ENCODE peak calls at places on chromosomes 4 and X, in four cellular contexts. M is astrocyte of the cerebellum, H is PC-9, U is fibroblast of pulmonary artery. C is an unnamed sample.
A peak's percentile ranks its signal among the peaks of the same experiment; 100 is the strongest.

GRCh38 chrX:145609951-145610511 is 207.6 kb upstream of the SLITRK2 start:
- DNase-seq in U (no peak), M (peak; percentile 43), H (peak; percentile 41), C (no peak)

GRCh38 chr4:93827272-93827947 is 1.1 kb upstream of the ATOH1 start:
- DNase-seq in M (no peak), H (no peak), U (no peak), C (no peak)

GRCh38 chrX:68146054-68146453 is 287.2 kb downstream of the OPHN1 start:
- DNase-seq in M (peak; percentile 11), U (peak; percentile 67), H (no peak), C (peak; percentile 25)

GRCh38 chr4:185304944-185305690 is 90.6 kb downstream of the LRP2BP start:
- DNase-seq in U (peak; percentile 26), M (no peak), H (no peak), C (peak; percentile 43)

GRCh38 chr4:128573781-128574508 is 235.6 kb upstream of the JADE1 start:
- DNase-seq in U (peak; percentile 83), M (peak; percentile 41), H (no peak), C (peak; percentile 62)

GRCh38 chr4:102759835-102760644 is 728 bp downstream of the MANBA start:
- DNase-seq in H (no peak), M (peak; percentile 18), U (peak; percentile 68), C (peak; percentile 13)

GRCh38 chr4:243407-243806 is 61.9 kb downstream of the ZNF732 start:
- DNase-seq in M (no peak), U (no peak), H (no peak), C (no peak)

GRCh38 chr4:152590179-152591031 is 54.5 kb upstream of the FBXW7 start:
- DNase-seq in U (peak; percentile 97), M (peak; percentile 90), H (peak; percentile 76), C (peak; percentile 98)

GRCh38 chr4:82372874-82373815 is 646 bp downstream of the HNRNPD start:
- DNase-seq in H (peak; percentile 69), U (peak; percentile 66), M (peak; percentile 29), C (no peak)

GRCh38 chr4:108700358-108700757 is 50.0 kb downstream of the OSTC start:
- DNase-seq in U (peak; percentile 75), M (peak; percentile 67), H (no peak), C (no peak)

GRCh38 chr4:74474345-74475099 is 29.6 kb downstream of the AREG start:
- DNase-seq in M (no peak), H (no peak), U (peak; percentile 48), C (peak; percentile 12)

GRCh38 chrX:101287402-101287801 is 3.7 kb downstream of the TAF7L start:
- DNase-seq in U (peak; percentile 66), H (no peak), M (peak; percentile 22), C (no peak)

GRCh38 chrX:36983831-36984230 is 24.3 kb upstream of the FAM47C start:
- DNase-seq in U (no peak), H (no peak), M (no peak), C (no peak)

DNA sequence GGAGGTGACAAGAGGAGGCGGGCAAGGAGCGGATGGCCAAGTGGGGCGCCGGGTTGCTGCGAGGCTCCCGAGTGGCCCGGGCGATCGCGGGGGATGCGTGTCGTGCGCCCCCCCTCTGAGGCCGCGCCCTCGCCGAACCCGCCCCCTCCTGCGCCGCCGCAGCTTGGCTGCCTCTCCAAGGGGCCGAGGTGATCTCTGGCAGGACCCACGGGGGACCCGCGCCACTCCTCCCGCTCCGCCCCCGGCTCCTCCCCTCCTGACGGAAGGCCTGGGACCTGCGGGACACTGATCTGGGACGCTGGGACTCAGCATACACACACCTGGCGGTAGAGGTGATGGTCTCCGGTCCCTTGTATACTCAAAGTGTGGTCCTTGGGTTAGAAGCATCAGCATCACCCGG is 21.9 kb upstream of the FAM47C start:
- DNase-seq in U (no peak), M (no peak), H (no peak), C (no peak)
- H3K4me3 ChIP-seq in U (no peak overlapping the region), M (peak overlapping the region; percentile 39), H (no peak overlapping the region), C (peak overlapping the region; percentile 35)

GRCh38 chr4:3247399-3248177 is 1.4 kb upstream of the MSANTD1 start:
- DNase-seq in U (no peak), M (no peak), H (no peak), C (no peak)

GRCh38 chr4:3245676-3246075 is 3.3 kb upstream of the MSANTD1 start:
- DNase-seq in U (no peak), M (no peak), H (no peak), C (no peak)

GRCh38 chr4:3248178-3248480 is 830 bp upstream of the MSANTD1 start:
- DNase-seq in H (no peak), U (no peak), M (no peak), C (no peak)

GRCh38 chr4:3244747-3245146 is 4.2 kb upstream of the MSANTD1 start:
- DNase-seq in U (no peak), H (no peak), M (no peak), C (no peak)

GRCh38 chr4:3246458-3247398 is 2.2 kb upstream of the MSANTD1 start:
- DNase-seq in M (no peak), U (no peak), H (no peak), C (no peak)
- TF ChIP-seq CTCF in M (no peak), U (no peak), H (no peak), C (peak; percentile 18)

GRCh38 chrX:50751091-50751490 is 62.9 kb downstream of the SHROOM4 start:
- DNase-seq in M (no peak), H (no peak), U (no peak), C (no peak)

DNA sequence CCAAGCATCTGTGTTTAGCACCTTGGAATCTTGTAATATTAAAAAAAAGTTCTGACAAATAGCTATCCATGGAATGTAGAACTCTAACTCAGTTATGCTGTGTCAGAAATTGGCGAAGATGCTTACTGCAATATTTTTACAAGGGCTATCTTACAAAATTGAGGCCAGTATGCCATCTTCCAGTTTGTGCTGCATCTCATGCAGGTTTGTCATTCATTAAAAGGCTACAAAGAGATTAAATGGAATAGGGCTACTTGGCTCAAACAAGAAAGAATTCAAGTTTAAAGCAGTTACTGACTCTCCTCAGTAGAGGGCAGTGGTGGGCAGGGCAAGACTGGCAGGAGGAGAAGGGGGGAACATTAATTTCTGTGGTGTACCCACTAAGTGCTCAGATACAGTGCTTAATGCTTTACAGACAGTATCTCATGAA is 66.5 kb downstream of the SHROOM4 start:
- DNase-seq in H (no peak), U (no peak), M (no peak), C (no peak)
- H3K4me3 ChIP-seq in H (no peak overlapping the region), U (no peak overlapping the region), M (no peak overlapping the region), C (no peak overlapping the region)

DNA sequence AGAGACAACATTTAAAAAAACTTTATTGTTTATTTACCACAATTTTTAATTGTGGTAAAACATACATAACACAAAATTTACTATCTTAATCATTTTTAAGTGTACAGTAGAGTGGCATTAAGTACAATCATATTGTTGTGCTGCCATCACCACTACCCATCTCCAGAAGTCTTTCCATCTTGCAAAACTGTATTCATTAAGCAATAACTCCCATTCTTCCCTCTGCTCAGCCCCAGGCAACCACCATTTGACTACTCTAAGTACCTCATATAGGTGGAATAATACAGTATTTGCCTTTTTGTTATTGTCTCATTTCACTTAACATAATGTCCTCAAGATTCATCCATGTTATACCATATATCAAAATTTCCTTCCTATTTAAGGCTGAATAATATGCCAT is 12.8 kb upstream of the FAM47E start:
- DNase-seq in M (no peak), U (no peak), H (no peak), C (no peak)
- TF ChIP-seq CTCF in M (no peak), U (no peak), H (no peak), C (no peak)

GRCh38 chr4:168787801-168788200 is 222.3 kb downstream of the CBR4 start:
- DNase-seq in U (no peak), M (peak; percentile 94), H (no peak), C (no peak)
- H3K4me3 ChIP-seq in U (no peak overlapping the region), M (no peak overlapping the region), H (no peak overlapping the region), C (no peak overlapping the region)

DNA sequence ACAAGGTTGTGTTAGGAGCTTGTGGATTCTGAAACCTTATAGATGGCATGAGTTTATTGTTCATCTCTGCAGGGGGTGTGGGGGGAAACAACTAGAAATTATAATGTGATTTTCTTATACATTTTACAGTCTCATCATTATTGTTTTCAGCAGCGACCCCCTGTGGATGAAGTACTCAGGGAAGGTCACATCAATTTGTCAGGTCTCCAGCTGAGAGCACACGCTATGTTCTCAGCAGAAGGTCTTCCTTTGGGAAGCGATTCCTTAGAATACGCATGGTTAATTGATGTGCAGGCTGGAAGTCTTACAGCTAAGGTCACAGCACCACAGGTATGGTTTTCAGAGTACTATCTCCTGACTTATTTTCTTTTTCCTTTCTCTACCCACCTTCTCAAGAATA is 72.2 kb downstream of the BLTP1 start:
- DNase-seq in U (peak; percentile 27), H (no peak), M (peak; percentile 11), C (no peak)
- TF ChIP-seq CTCF in U (peak; percentile 43), H (peak; percentile 36), M (peak; percentile 22), C (peak; percentile 54)

GRCh38 chrX:130027569-130027968 is 45.1 kb downstream of the BCORL1 start:
- DNase-seq in M (no peak), H (no peak), U (no peak), C (no peak)

GRCh38 chrX:130028196-130028595 is 45.8 kb downstream of the BCORL1 start:
- DNase-seq in H (no peak), M (no peak), U (peak; percentile 60), C (no peak)

GRCh38 chrX:130020661-130021324 is 38.4 kb downstream of the BCORL1 start:
- DNase-seq in U (no peak), M (no peak), H (no peak), C (no peak)

GRCh38 chrX:130025256-130025655 is 42.8 kb downstream of the BCORL1 start:
- DNase-seq in H (no peak), M (no peak), U (no peak), C (no peak)

GRCh38 chrX:130024127-130024526 is 41.7 kb downstream of the BCORL1 start:
- DNase-seq in U (peak; percentile 70), M (no peak), H (peak; percentile 45), C (no peak)
- H3K4me3 ChIP-seq in U (no peak overlapping the region), M (no peak overlapping the region), H (no peak overlapping the region), C (no peak overlapping the region)

DNA sequence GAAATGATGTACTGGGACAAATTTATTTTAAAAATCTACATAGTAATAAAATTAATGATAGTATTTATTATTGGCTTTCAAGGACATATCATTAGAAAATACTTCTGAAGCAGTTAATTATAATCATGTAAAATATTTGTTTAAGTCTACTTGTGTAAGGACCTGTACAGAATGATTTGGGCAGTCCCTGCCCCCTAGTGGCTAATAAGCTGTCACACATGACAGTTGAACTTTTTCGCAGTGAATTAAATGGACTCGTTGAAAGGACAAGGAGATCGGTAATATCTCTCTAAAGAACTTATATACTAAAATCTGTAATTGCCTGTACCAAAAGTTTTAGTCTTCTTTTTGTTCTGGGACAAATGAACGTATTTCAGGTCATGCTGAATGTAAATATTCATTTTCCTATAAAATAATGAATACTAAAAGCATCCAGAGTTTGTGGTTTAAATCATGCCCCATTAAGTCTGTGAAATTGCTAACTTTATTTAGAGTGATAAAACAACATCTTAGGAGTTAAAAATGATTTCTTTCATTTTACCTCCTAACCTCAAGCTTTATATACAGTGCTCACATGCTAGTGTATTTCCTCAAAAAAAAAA is 13.6 kb downstream of the EXOC1 start:
- DNase-seq in H (peak; percentile 59), M (peak; percentile 41), U (peak; percentile 76), C (peak; percentile 36)
- TF ChIP-seq CTCF in H (peak; percentile 80), M (peak; percentile 79), U (peak; percentile 90), C (peak; percentile 88)

GRCh38 chrX:96710031-96710430 is 25.4 kb downstream of the DIAPH2 start:
- DNase-seq in U (no peak), H (no peak), M (no peak), C (no peak)
- H3K4me3 ChIP-seq in U (no peak overlapping the region), H (no peak overlapping the region), M (no peak overlapping the region), C (no peak overlapping the region)

GRCh38 chr4:5378002-5378401 is 326.7 kb downstream of the STK32B start:
- DNase-seq in H (no peak), U (no peak), M (no peak), C (no peak)
- TF ChIP-seq CTCF in H (peak; percentile 49), U (no peak), M (peak; percentile 27), C (peak; percentile 47)

C was measured in retinal pigment epithelial cell.